ENCODE peak calls at places on chromosome 6, in six cellular contexts. J is PC-3, L is fibroblast of lung, F is astrocyte, Y is HepG2, V is MM.1S. A is an unnamed sample. For H3K27me3, the result is how much of the 10 kb centered on the place peaks cover.

GRCh38 chr6:84453499-84453898 is 226.1 kb upstream of the CEP162 start:
- DNase-seq in J (peak), L (no peak), F (no peak), Y (no peak), V (no peak), A (no peak)

GRCh38 chr6:139342957-139343750 is 31.3 kb downstream of the CITED2 start:
- DNase-seq in J (peak), L (peak), F (no peak), Y (no peak), V (no peak), A (no peak)

GRCh38 chr6:125252891-125253290 is 48.9 kb downstream of the HDDC2 start:
- DNase-seq in J (no peak), L (peak), F (peak), Y (no peak), V (no peak), A (no peak)

GRCh38 chr6:160163425-160163824 is 41.8 kb downstream of the SLC22A1 start:
- DNase-seq in J (no peak), L (no peak), F (no peak), Y (no peak), V (no peak), A (no peak)

GRCh38 chr6:82364087-82365010 is 732 bp downstream of the TPBG start:
- DNase-seq in J (peak), L (peak), F (peak), Y (no peak), V (no peak), A (peak)

GRCh38 chr6:156848533-156848932 is 71.4 kb downstream of the ARID1B start:
- DNase-seq in J (no peak), L (peak), F (no peak), Y (no peak), V (no peak), A (peak)

GRCh38 chr6:148440877-148441453 is 98.3 kb downstream of the SASH1 start:
- DNase-seq in J (peak), L (peak), F (peak), Y (peak), V (no peak), A (peak)

GRCh38 chr6:113458368-113459010 is 398.7 kb upstream of the MARCKS start:
- DNase-seq in J (no peak), L (peak), F (peak), Y (no peak), V (no peak), A (no peak)

GRCh38 chr6:145756170-145756662 is 20.9 kb upstream of the EPM2A start:
- DNase-seq in J (peak), L (peak), F (peak), Y (no peak), V (no peak), A (peak)

GRCh38 chr6:57109905-57110304 is 19.9 kb downstream of the ZNF451 start:
- DNase-seq in J (no peak), L (peak), F (no peak), Y (no peak), V (no peak), A (no peak)

GRCh38 chr6:90739802-90740201 is 152.9 kb upstream of the MAP3K7 start:
- DNase-seq in J (no peak), L (no peak), F (no peak), Y (no peak), V (no peak), A (no peak)

GRCh38 chr6:148617522-148617921 is 129.3 kb upstream of the UST start:
- DNase-seq in J (peak), L (peak), F (peak), Y (no peak), V (no peak), A (no peak)

GRCh38 chr6:33570806-33571636 is 9.1 kb downstream of the BAK1 start:
- DNase-seq in J (peak), L (peak), F (peak), Y (peak), V (peak), A (peak)

GRCh38 chr6:20644667-20645370 is 110.6 kb downstream of the CDKAL1 start:
- DNase-seq in J (no peak), L (peak), F (peak), Y (no peak), V (no peak), A (no peak)

GRCh38 chr6:144606041-144606440 is 320.9 kb downstream of the UTRN start:
- DNase-seq in J (no peak), L (no peak), F (no peak), Y (no peak), V (no peak), A (no peak)

GRCh38 chr6:51541847-51542246 is 545.6 kb downstream of the PKHD1 start:
- DNase-seq in J (peak), L (no peak), F (no peak), Y (no peak), V (peak), A (peak)

GRCh38 chr6:74130641-74131040 is 434.6 kb downstream of the CD109 start:
- DNase-seq in J (no peak), L (no peak), F (no peak), Y (no peak), V (no peak), A (no peak)

GRCh38 chr6:33670971-33671370 is 40.5 kb downstream of the UQCC2 start:
- DNase-seq in J (no peak), L (no peak), F (no peak), Y (no peak), V (no peak), A (no peak)

GRCh38 chr6:36781669-36782068 is 57.6 kb downstream of the CPNE5 start:
- DNase-seq in J (no peak), L (no peak), F (no peak), Y (no peak), V (no peak), A (no peak)

GRCh38 chr6:95293257-95293656 is 284.1 kb upstream of the MANEA start:
- DNase-seq in J (no peak), L (no peak), F (no peak), Y (no peak), V (no peak), A (no peak)

GRCh38 chr6:69276204-69276603 is 520.6 kb downstream of the LMBRD1 start:
- DNase-seq in J (no peak), L (no peak), F (no peak), Y (no peak), V (no peak), A (no peak)

GRCh38 chr6:135581211-135581610 is 83.7 kb upstream of the AHI1 start:
- DNase-seq in J (no peak), L (no peak), F (no peak), Y (no peak), V (no peak), A (no peak)

GRCh38 chr6:81843302-81843701 is 90.8 kb upstream of the TENT5A start:
- DNase-seq in J (peak), L (no peak), F (no peak), Y (peak), V (no peak), A (no peak)

GRCh38 chr6:111738631-111739030 is 133.0 kb upstream of the TRAF3IP2 start:
- DNase-seq in J (no peak), L (no peak), F (no peak), Y (no peak), V (no peak), A (no peak)

GRCh38 chr6:43254138-43254817 is 11.0 kb downstream of the TTBK1 start:
- DNase-seq in J (no peak), L (no peak), F (no peak), Y (no peak), V (no peak), A (no peak)

GRCh38 chr6:42423244-42423643 is 28.5 kb downstream of the TRERF1 start:
- DNase-seq in J (no peak), L (no peak), F (no peak), Y (no peak), V (no peak), A (no peak)

GRCh38 chr6:93586316-93586715 is 167.0 kb upstream of the EPHA7 start:
- DNase-seq in J (no peak), L (no peak), F (no peak), Y (no peak), V (no peak), A (no peak)

GRCh38 chr6:37757381-37757780 is 59.7 kb upstream of the MDGA1 start:
- DNase-seq in J (no peak), L (no peak), F (no peak), Y (no peak), V (no peak), A (no peak)

GRCh38 chr6:139687055-139687454 is 312.6 kb upstream of the CITED2 start:
- DNase-seq in J (no peak), L (no peak), F (no peak), Y (no peak), V (no peak), A (no peak)

GRCh38 chr6:123380257-123380656 is 256.5 kb downstream of the TRDN start:
- DNase-seq in J (peak), L (peak), F (peak), Y (peak), V (peak), A (peak)

GRCh38 chr6:54073487-54073886 is 37.8 kb upstream of the MLIP start:
- DNase-seq in J (no peak), L (no peak), F (no peak), Y (no peak), V (no peak), A (no peak)

GRCh38 chr6:33034554-33034953 is 25.2 kb upstream of the HLA-DOA start:
- DNase-seq in J (no peak), L (no peak), F (no peak), Y (no peak), V (no peak), A (no peak)

GRCh38 chr6:117264487-117265424 is 602 bp upstream of the VGLL2 start:
- DNase-seq in J (no peak), L (peak), F (peak), Y (no peak), V (peak), A (peak)
- TF ChIP-seq EZH2 in J (no peak), L (peak), F (peak), Y (peak), V (no peak), A (peak)

DNA sequence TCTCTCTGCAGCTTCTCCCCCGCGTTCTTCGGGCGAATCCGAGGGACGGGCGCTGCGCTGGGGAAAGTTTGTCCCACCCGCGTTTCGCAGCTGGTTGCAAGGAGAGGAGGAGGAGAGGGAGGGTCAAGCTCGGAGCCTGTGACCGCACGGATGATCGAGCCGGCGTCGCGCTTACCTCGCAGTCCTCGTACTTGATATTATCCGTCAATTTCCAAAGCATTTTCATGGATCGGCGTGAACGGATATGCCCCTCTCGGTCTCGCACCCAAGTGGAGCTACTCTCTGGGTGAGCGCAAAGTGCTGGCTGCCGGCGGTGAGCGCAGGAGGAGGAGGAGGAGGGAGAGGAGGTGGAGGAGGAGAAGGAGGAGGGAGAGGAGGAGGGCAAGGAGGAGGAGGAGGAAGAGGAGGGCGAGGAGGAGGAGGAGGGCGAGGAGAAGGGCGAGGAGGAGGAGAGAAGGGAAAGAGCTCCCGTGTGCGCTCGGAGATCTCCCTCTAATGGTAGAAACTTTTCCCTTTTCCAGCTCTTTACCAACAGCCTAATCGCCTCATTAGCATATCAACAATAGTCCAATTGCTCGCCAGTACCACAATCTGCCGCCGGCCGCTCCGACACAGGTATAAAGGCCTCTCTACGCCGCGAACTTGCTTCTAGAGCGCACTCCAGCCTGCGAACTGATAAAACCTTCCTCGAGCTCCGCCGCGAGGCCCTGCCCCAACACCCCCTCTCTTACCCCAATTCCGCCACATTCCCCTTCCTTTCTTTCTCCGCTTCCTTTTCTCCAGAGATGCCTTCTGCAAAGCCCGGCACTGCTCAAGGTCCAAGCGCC is at the start of gene TFAP2A:
- DNase-seq in J (peak), L (peak), F (peak), Y (no peak), V (no peak), A (peak)
- H3K27me3 ChIP-seq in J (under half), L (half or more), F (half or more), Y (half or more), V (under half), A (under half)

GRCh38 chr6:137811912-137812553 is 55.0 kb upstream of the TNFAIP3 start:
- DNase-seq in J (no peak), L (no peak), F (no peak), Y (no peak), V (no peak), A (no peak)

GRCh38 chr6:137813308-137813707 is 53.8 kb upstream of the TNFAIP3 start:
- DNase-seq in J (peak), L (peak), F (no peak), Y (no peak), V (no peak), A (no peak)

GRCh38 chr6:137810554-137811120 is 56.4 kb upstream of the TNFAIP3 start:
- DNase-seq in J (no peak), L (no peak), F (no peak), Y (peak), V (no peak), A (no peak)

GRCh38 chr6:137808836-137809315 is 58.2 kb upstream of the TNFAIP3 start:
- DNase-seq in J (peak), L (no peak), F (no peak), Y (peak), V (no peak), A (no peak)

DNA sequence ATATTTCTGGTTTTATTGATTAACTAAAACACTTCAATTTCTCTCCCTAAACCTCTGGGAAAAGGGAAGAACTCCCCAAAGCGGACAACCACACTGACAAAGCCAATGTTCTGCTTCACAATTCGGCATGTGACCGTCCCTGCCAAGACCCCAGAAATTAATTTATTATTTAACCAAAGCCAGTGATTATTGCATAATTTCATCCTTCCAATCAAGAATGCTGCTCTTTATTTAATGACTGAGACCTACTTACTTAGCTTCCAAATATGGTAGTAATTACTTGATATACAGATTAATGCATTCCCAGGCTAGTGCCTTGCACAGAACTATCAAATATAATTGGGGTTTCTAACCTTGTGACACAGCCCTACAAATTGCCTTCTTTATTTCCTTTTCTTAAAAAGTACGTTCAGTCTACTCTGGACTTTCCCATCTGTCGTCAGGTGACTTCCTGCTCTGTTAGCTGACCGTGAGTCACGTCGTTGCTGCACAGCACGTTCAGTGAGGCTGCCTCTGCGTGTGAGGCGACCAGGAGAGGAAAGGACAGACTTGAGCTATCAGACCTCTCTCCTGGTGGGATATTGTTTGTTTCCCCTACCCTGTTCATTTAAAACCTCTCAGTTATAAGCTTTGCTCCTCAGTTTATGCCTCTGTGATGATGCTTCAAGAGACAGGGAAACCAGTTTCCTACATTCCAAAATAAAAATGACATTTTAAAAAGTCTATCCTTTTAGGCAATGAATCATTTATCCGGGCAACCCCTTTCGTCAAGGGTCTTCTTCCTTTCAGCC is 55.7 kb upstream of the TNFAIP3 start:
- DNase-seq in J (peak), L (peak), F (peak), Y (peak), V (peak), A (no peak)
- H3K4me3 ChIP-seq in J (peak), L (no peak), F (peak), Y (no peak), V (no peak), A (no peak)

GRCh38 chr6:79947191-79948173 is at the start of gene ELOVL4:
- DNase-seq in J (peak), L (peak), F (peak), Y (no peak), V (peak), A (peak)
- TF ChIP-seq EZH2 in J (no peak), L (no peak), F (no peak), Y (no peak), V (no peak), A (no peak)

GRCh38 chr6:131950767-131951575 is at the start of gene CCN2:
- DNase-seq in J (peak), L (peak), F (peak), Y (peak), V (peak), A (peak)
- H3K27me3 ChIP-seq in J (under half), L (under half), F (under half), Y (under half), V (under half), A (under half)

GRCh38 chr6:106101466-106101865 is 15.3 kb downstream of the PRDM1 start:
- DNase-seq in J (peak), L (no peak), F (no peak), Y (no peak), V (peak), A (no peak)

GRCh38 chr6:106104476-106104875 is 18.3 kb downstream of the PRDM1 start:
- DNase-seq in J (no peak), L (no peak), F (no peak), Y (no peak), V (peak), A (no peak)

GRCh38 chr6:106103728-106104109 is 17.6 kb downstream of the PRDM1 start:
- DNase-seq in J (peak), L (no peak), F (no peak), Y (no peak), V (peak), A (no peak)

GRCh38 chr6:106102034-106102433 is 15.9 kb downstream of the PRDM1 start:
- DNase-seq in J (no peak), L (no peak), F (no peak), Y (no peak), V (peak), A (no peak)

GRCh38 chr6:106102967-106103727 is 17.0 kb downstream of the PRDM1 start:
- DNase-seq in J (no peak), L (no peak), F (no peak), Y (no peak), V (peak), A (no peak)
- H3K4me3 ChIP-seq in J (peak), L (peak), F (no peak), Y (no peak), V (peak), A (no peak)

GRCh38 chr6:1314617-1315016 is 2.7 kb downstream of the FOXQ1 start:
- DNase-seq in J (no peak), L (no peak), F (no peak), Y (no peak), V (no peak), A (no peak)

GRCh38 chr6:1316482-1317220 is 4.8 kb downstream of the FOXQ1 start:
- DNase-seq in J (peak), L (no peak), F (no peak), Y (peak), V (no peak), A (peak)

GRCh38 chr6:1315201-1315559 is 3.3 kb downstream of the FOXQ1 start:
- DNase-seq in J (no peak), L (no peak), F (no peak), Y (no peak), V (no peak), A (no peak)

GRCh38 chr6:1317302-1317815 is 5.5 kb downstream of the FOXQ1 start:
- DNase-seq in J (no peak), L (no peak), F (no peak), Y (no peak), V (no peak), A (no peak)

GRCh38 chr6:1315560-1316386 is 3.9 kb downstream of the FOXQ1 start:
- DNase-seq in J (no peak), L (no peak), F (no peak), Y (peak), V (no peak), A (no peak)
- TF ChIP-seq EZH2 in J (no peak), L (no peak), F (peak), Y (no peak), V (no peak), A (no peak)

GRCh38 chr6:12097791-12098190 is 85.7 kb downstream of the HIVEP1 start:
- DNase-seq in J (peak), L (peak), F (peak), Y (no peak), V (no peak), A (peak)

GRCh38 chr6:12102350-12102749 is 90.2 kb downstream of the HIVEP1 start:
- DNase-seq in J (no peak), L (no peak), F (no peak), Y (no peak), V (no peak), A (no peak)

GRCh38 chr6:12101653-12102312 is 89.7 kb downstream of the HIVEP1 start:
- DNase-seq in J (no peak), L (no peak), F (no peak), Y (no peak), V (peak), A (no peak)

GRCh38 chr6:12101048-12101447 is 88.9 kb downstream of the HIVEP1 start:
- DNase-seq in J (no peak), L (no peak), F (no peak), Y (no peak), V (no peak), A (no peak)

GRCh38 chr6:12099623-12100022 is 87.5 kb downstream of the HIVEP1 start:
- DNase-seq in J (no peak), L (no peak), F (no peak), Y (no peak), V (no peak), A (no peak)
- H3K27me3 ChIP-seq in J (under half), L (under half), F (under half), Y (under half), V (under half), A (under half)